ENCODE peak calls at places on chromosomes 12 and 14, in five cellular contexts. One of them, this sample, is unnamed.
A peak's percentile ranks its signal among the peaks of the same experiment; 100 is the strongest.

GRCh38 chr12:15701721-15702156 is 87.4 kb downstream of the EPS8 start:
- DNase-seq in HFFc6: peak; percentile 56
- DNase-seq in H7: no peak
- DNase-seq in activated T-helper 9 cell treated with anti-CD3 and anti-CD28 coated beads, Interleukin-2, amount 50 U/mL, for 16 hours: no peak
- DNase-seq in Kasumi-1: no peak
- DNase-seq in this sample: no peak

GRCh38 chr14:54570651-54571415 is 3.9 kb downstream of the SAMD4A start:
- DNase-seq in HFFc6: peak; percentile 89
- DNase-seq in Kasumi-1: no peak
- DNase-seq in H7: no peak
- DNase-seq in activated T-helper 9 cell treated with anti-CD3 and anti-CD28 coated beads, Interleukin-2, amount 50 U/mL, for 16 hours: no peak
- DNase-seq in this sample: no peak

GRCh38 chr12:95699579-95699978 is 91.0 kb downstream of the NTN4 start:
- DNase-seq in H7: no peak
- DNase-seq in HFFc6: no peak
- DNase-seq in activated T-helper 9 cell treated with anti-CD3 and anti-CD28 coated beads, Interleukin-2, amount 50 U/mL, for 16 hours: no peak
- DNase-seq in Kasumi-1: no peak
- DNase-seq in this sample: no peak

GRCh38 chr12:105933671-105934665 is 204.8 kb downstream of the NUAK1 start:
- DNase-seq in HFFc6: peak; percentile 96
- DNase-seq in H7: no peak
- DNase-seq in Kasumi-1: no peak
- DNase-seq in activated T-helper 9 cell treated with anti-CD3 and anti-CD28 coated beads, Interleukin-2, amount 50 U/mL, for 16 hours: no peak
- DNase-seq in this sample: no peak

GRCh38 chr12:90940872-90941499 is 14.0 kb downstream of the CCER1 start:
- DNase-seq in activated T-helper 9 cell treated with anti-CD3 and anti-CD28 coated beads, Interleukin-2, amount 50 U/mL, for 16 hours: no peak
- DNase-seq in H7: no peak
- DNase-seq in HFFc6: peak; percentile 50
- DNase-seq in Kasumi-1: peak; percentile 84
- DNase-seq in this sample: no peak

GRCh38 chr14:22370084-22370847 is 218.8 kb downstream of the DAD1 start:
- DNase-seq in Kasumi-1: no peak
- DNase-seq in H7: no peak
- DNase-seq in HFFc6: peak; percentile 4
- DNase-seq in activated T-helper 9 cell treated with anti-CD3 and anti-CD28 coated beads, Interleukin-2, amount 50 U/mL, for 16 hours: no peak
- DNase-seq in this sample: no peak

GRCh38 chr12:105334001-105334400 is 3.5 kb downstream of the C12orf75 start:
- DNase-seq in activated T-helper 9 cell treated with anti-CD3 and anti-CD28 coated beads, Interleukin-2, amount 50 U/mL, for 16 hours: no peak
- DNase-seq in H7: no peak
- DNase-seq in Kasumi-1: no peak
- DNase-seq in HFFc6: peak; percentile 35
- DNase-seq in this sample: no peak

GRCh38 chr14:73829526-73830431 is 21.9 kb upstream of the PTGR2 start:
- DNase-seq in activated T-helper 9 cell treated with anti-CD3 and anti-CD28 coated beads, Interleukin-2, amount 50 U/mL, for 16 hours: peak; percentile 10
- DNase-seq in H7: no peak
- DNase-seq in Kasumi-1: peak; percentile 64
- DNase-seq in HFFc6: peak; percentile 23
- DNase-seq in this sample: no peak

GRCh38 chr14:73712540-73713141 is 1.5 kb downstream of the PNMA1 start:
- DNase-seq in H7: peak; percentile 63
- DNase-seq in activated T-helper 9 cell treated with anti-CD3 and anti-CD28 coated beads, Interleukin-2, amount 50 U/mL, for 16 hours: no peak
- DNase-seq in Kasumi-1: peak; percentile 46
- DNase-seq in HFFc6: no peak
- DNase-seq in this sample: no peak

GRCh38 chr14:21428930-21429329 is 27.0 kb downstream of the CHD8 start:
- DNase-seq in activated T-helper 9 cell treated with anti-CD3 and anti-CD28 coated beads, Interleukin-2, amount 50 U/mL, for 16 hours: no peak
- DNase-seq in HFFc6: no peak
- DNase-seq in H7: no peak
- DNase-seq in Kasumi-1: no peak
- DNase-seq in this sample: no peak